ENCODE peak calls at places on chromosomes 13 and 19, in ten cellular contexts. Q is psoas muscle; T is IMR-90; B is heart left ventricle; A is ovary; X is neural progenitor cell; M is OCI-LY7; E is CD8-positive, alpha-beta memory T cell; N is effector memory CD4-positive, alpha-beta T cell; O is pancreas. D is an unnamed sample. For H3K9me3, the result is how much of the 10 kb centered on the place peaks cover.

GRCh38 chr13:33235564-33235963 is 50.0 kb downstream of the STARD13 start:
- DNase-seq in T (no peak), A (no peak), X (no peak), M (no peak), E (no peak), O (no peak), Q (no peak), N (no peak), B (no peak), D (no peak)

GRCh38 chr13:97648881-97649224 is 214.9 kb downstream of the RAP2A start:
- DNase-seq in N (no peak), T (no peak), B (no peak), O (no peak), X (no peak), M (no peak), E (no peak), Q (no peak), A (no peak), D (no peak)

GRCh38 chr13:50171585-50172282 is 156.5 kb downstream of the KCNRG start:
- DNase-seq in N (no peak), O (no peak), T (peak), M (no peak), A (no peak), E (no peak), X (no peak), Q (no peak), B (no peak), D (no peak)

GRCh38 chr19:18995804-18996241 is 37.5 kb downstream of the SUGP2 start:
- DNase-seq in M (peak), T (peak), X (peak), Q (no peak), A (peak), N (no peak), O (peak), E (no peak), B (peak), D (peak)

GRCh38 chr13:113591750-113592149 is 7.2 kb downstream of the TFDP1 start:
- DNase-seq in T (no peak), O (no peak), N (no peak), A (no peak), Q (peak), X (no peak), E (peak), M (no peak), B (no peak), D (no peak)

GRCh38 chr19:13033244-13033643 is 38.0 kb downstream of the NFIX start:
- DNase-seq in Q (no peak), E (no peak), A (no peak), B (no peak), O (no peak), M (peak), T (no peak), X (no peak), N (no peak), D (no peak)

GRCh38 chr19:20103091-20103501 is 25.3 kb downstream of the ZNF90 start:
- DNase-seq in B (no peak), M (no peak), N (no peak), T (no peak), X (no peak), A (no peak), O (no peak), Q (no peak), E (no peak), D (no peak)

GRCh38 chr19:48452255-48452654 is 3.1 kb upstream of the KCNJ14 start:
- DNase-seq in B (no peak), A (peak), O (no peak), T (no peak), X (no peak), Q (no peak), N (no peak), E (no peak), M (no peak), D (no peak)

GRCh38 chr13:51420681-51421476 is 32.0 kb downstream of the INTS6 start:
- DNase-seq in T (no peak), E (no peak), X (no peak), O (no peak), A (no peak), Q (no peak), B (no peak), M (peak), N (no peak), D (no peak)

GRCh38 chr19:55585658-55586339 is 5.2 kb upstream of the ZNF579 start:
- DNase-seq in B (peak), T (peak), M (peak), O (peak), X (peak), E (peak), A (peak), N (peak), Q (peak), D (peak)

GRCh38 chr19:33210266-33210940 is 15.2 kb downstream of the SLC7A10 start:
- DNase-seq in T (no peak), X (no peak), Q (peak), E (no peak), O (peak), A (no peak), N (no peak), M (no peak), B (peak), D (no peak)

GRCh38 chr19:46818812-46819211 is 30.4 kb upstream of the SLC1A5 start:
- DNase-seq in M (peak), N (no peak), E (no peak), X (no peak), T (peak), Q (no peak), A (no peak), B (no peak), O (no peak), D (peak)

GRCh38 chr13:26895808-26896466 is 135.4 kb upstream of the GPR12 start:
- DNase-seq in Q (no peak), A (no peak), B (no peak), M (no peak), N (no peak), O (no peak), T (no peak), X (no peak), E (no peak), D (no peak)

GRCh38 chr19:3154957-3155736 is 19.3 kb downstream of the GNA15 start:
- DNase-seq in B (peak), E (peak), O (no peak), T (peak), N (peak), X (no peak), Q (peak), A (peak), M (peak), D (peak)

GRCh38 chr19:49157445-49158224 is at the start of gene TRPM4:
- DNase-seq in X (peak), Q (peak), B (peak), T (peak), N (no peak), O (peak), M (no peak), A (peak), E (no peak), D (peak)

GRCh38 chr19:4304509-4305252 is at the start of gene FSD1:
- DNase-seq in Q (no peak), N (no peak), B (no peak), O (peak), A (no peak), X (peak), T (peak), M (peak), E (peak), D (peak)

GRCh38 chr13:59103004-59103768 is 1060.5 kb downstream of the DIAPH3 start:
- DNase-seq in O (no peak), B (no peak), M (no peak), Q (no peak), E (no peak), T (peak), X (no peak), A (no peak), N (no peak), D (no peak)

GRCh38 chr19:30757836-30758617 is 385.8 kb downstream of the ZNF536 start:
- DNase-seq in M (no peak), A (no peak), X (no peak), B (no peak), T (no peak), O (no peak), N (no peak), Q (no peak), E (no peak), D (no peak)

GRCh38 chr13:32548837-32549236 is 10.2 kb upstream of the N4BP2L2 start:
- DNase-seq in N (no peak), O (no peak), E (no peak), Q (no peak), X (no peak), T (peak), B (no peak), M (no peak), A (no peak), D (no peak)

GRCh38 chr13:20685042-20685441 is 18.5 kb upstream of the IL17D start:
- DNase-seq in E (no peak), B (no peak), A (no peak), T (no peak), O (no peak), N (no peak), X (no peak), M (no peak), Q (no peak), D (no peak)

GRCh38 chr13:42836930-42837329 is 55.5 kb downstream of the FAM216B start:
- DNase-seq in M (no peak), Q (no peak), A (no peak), T (peak), N (no peak), X (peak), E (no peak), O (no peak), B (no peak), D (no peak)

GRCh38 chr13:36639610-36640009 is 34.2 kb upstream of the SERTM1 start:
- DNase-seq in X (no peak), Q (no peak), A (no peak), O (no peak), M (no peak), N (no peak), B (no peak), T (no peak), E (no peak), D (no peak)

GRCh38 chr13:71017607-71018006 is 849.4 kb downstream of the DACH1 start:
- DNase-seq in T (no peak), E (no peak), X (no peak), N (no peak), M (no peak), B (no peak), O (no peak), Q (no peak), A (no peak), D (no peak)

GRCh38 chr19:6888967-6889366 is 1.6 kb downstream of the ADGRE1 start:
- DNase-seq in A (no peak), O (no peak), N (no peak), Q (no peak), T (no peak), X (no peak), E (no peak), B (no peak), M (no peak), D (no peak)

GRCh38 chr19:6891761-6892385 is 4.5 kb downstream of the ADGRE1 start:
- DNase-seq in M (peak), O (no peak), E (no peak), A (no peak), B (no peak), T (no peak), Q (no peak), X (no peak), N (no peak), D (no peak)

GRCh38 chr19:6890938-6891337 is 3.6 kb downstream of the ADGRE1 start:
- DNase-seq in Q (no peak), T (no peak), N (no peak), X (no peak), A (no peak), B (no peak), M (no peak), O (no peak), E (no peak), D (no peak)

GRCh38 chr19:6890421-6890913 is 3.1 kb downstream of the ADGRE1 start:
- DNase-seq in A (no peak), X (no peak), T (no peak), Q (no peak), O (no peak), N (no peak), E (no peak), M (peak), B (no peak), D (no peak)

DNA sequence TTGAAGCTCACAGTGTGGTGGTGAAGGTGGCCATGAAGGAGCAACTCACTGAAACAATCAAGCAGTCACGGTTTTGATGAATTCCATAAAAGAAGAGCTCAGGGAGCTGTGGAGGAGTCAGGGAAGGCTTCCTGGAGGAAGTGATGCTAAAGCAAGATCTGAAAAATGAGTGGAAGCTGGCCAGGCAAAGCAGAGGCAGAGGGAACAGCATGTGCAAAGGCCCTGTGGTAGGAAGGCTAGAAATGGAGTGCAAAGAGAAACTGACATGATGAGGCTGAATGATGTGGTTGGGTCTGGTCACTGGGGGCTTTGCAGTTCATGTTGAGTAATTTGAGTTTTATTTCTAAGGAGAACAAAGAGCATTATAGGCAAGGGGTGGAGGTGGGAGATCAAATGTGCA is 6.9 kb downstream of the ADGRE1 start:
- DNase-seq in Q (no peak), N (no peak), A (no peak), O (no peak), T (no peak), X (no peak), M (no peak), E (no peak), B (no peak), D (no peak)
- H3K9me3 ChIP-seq in Q (under half), N (under half), A (under half), O (under half), T (under half), X (under half), M (under half), E (under half), B (under half), D (under half)

GRCh38 chr13:102807699-102808098 is 8.8 kb downstream of the BIVM start:
- DNase-seq in E (no peak), B (no peak), T (no peak), Q (no peak), O (no peak), N (no peak), X (no peak), M (no peak), A (no peak), D (no peak)
- H3K27ac ChIP-seq in E (no peak), B (no peak), T (no peak), Q (no peak), O (no peak), N (no peak), X (no peak), M (no peak), A (no peak), D (no peak)

GRCh38 chr19:38684862-38685665 is 37.6 kb downstream of the ACTN4 start:
- DNase-seq in A (no peak), B (no peak), X (peak), O (no peak), Q (no peak), E (no peak), M (no peak), N (no peak), T (no peak), D (peak)

GRCh38 chr19:38687837-38688378 is 40.5 kb downstream of the ACTN4 start:
- DNase-seq in X (no peak), A (no peak), M (no peak), N (no peak), O (no peak), T (no peak), Q (no peak), B (no peak), E (no peak), D (no peak)

GRCh38 chr19:38684078-38684861 is 36.8 kb downstream of the ACTN4 start:
- DNase-seq in T (peak), A (peak), X (no peak), B (peak), Q (peak), O (no peak), M (no peak), E (peak), N (peak), D (no peak)

GRCh38 chr19:38685666-38686529 is 38.4 kb downstream of the ACTN4 start:
- DNase-seq in T (peak), A (no peak), E (no peak), B (no peak), O (no peak), M (no peak), N (peak), Q (no peak), X (peak), D (no peak)

GRCh38 chr19:38686530-38686888 is 39.1 kb downstream of the ACTN4 start:
- DNase-seq in O (no peak), M (no peak), B (no peak), Q (no peak), A (no peak), E (no peak), X (no peak), T (no peak), N (peak), D (no peak)
- H3K4me3 ChIP-seq in O (no peak), M (no peak), B (no peak), Q (no peak), A (no peak), E (peak), X (no peak), T (no peak), N (no peak), D (no peak)

GRCh38 chr19:57961785-57962184 is 12.5 kb downstream of the C19orf18 start:
- DNase-seq in N (no peak), X (no peak), E (no peak), B (no peak), M (no peak), T (no peak), O (no peak), Q (no peak), A (no peak), D (no peak)
- H3K9me3 ChIP-seq in N (under half), X (under half), E (under half), B (under half), M (under half), T (under half), O (under half), Q (half or more), A (under half), D (under half)

GRCh38 chr13:110244096-110244830 is 62.7 kb downstream of the COL4A1 start:
- DNase-seq in E (no peak), B (no peak), Q (no peak), M (no peak), A (no peak), X (no peak), T (peak), O (no peak), N (no peak), D (no peak)
- H3K27ac ChIP-seq in E (no peak), B (peak), Q (peak), M (no peak), A (no peak), X (no peak), T (peak), O (no peak), N (no peak), D (peak)

DNA sequence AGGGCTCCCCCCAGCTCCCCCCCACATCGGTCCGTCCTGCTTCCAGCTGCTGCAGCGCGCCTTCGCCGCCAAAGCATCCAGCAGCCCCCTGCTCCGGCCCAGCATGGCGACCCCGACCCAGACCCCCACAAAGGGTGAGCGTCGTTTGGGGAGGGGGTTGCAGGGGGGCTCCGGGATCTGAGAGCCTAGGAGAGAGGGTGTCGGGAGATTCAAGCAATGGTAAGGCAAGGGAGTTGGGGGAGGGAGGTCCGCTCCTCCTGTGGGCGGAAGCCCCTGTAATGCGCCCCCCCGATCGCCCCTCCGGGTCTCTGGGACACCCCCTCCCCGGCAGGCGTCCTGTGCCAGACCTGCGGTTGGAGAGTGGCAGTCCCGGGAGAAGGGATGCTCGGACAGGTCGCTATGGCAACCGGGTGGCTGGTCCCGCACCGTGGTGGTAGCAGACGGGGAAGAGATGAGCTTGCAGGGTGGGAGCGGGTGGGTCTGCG is at the start of gene FXYD7:
- DNase-seq in Q (no peak), B (no peak), E (peak), X (peak), M (no peak), T (no peak), N (no peak), O (peak), A (no peak), D (peak)
- H3K4me3 ChIP-seq in Q (no peak), B (no peak), E (peak), X (peak), M (peak), T (no peak), N (peak), O (peak), A (no peak), D (no peak)

DNA sequence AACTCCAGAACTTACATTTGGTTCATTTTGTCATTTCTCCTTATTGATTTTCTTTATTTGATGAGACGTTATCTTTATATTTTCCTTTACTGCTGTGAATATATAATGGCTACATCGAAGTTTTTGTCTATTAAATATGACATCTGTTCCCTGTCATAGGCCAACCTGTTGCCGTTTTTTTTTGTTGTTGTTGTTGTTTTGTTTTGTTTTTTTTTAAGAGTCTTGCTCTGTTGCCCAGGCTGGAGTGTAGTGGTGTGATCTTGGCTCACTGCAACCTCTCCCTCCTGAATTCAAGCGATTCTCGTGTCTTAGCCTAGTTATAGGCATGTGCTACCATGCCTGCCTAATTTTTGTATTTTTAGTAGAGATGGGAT is 29.4 kb downstream of the ZNF780B start:
- DNase-seq in X (no peak), B (no peak), N (no peak), T (no peak), E (no peak), M (no peak), A (no peak), Q (no peak), O (no peak), D (no peak)
- H3K9me3 ChIP-seq in X (under half), B (under half), N (half or more), T (half or more), E (half or more), M (under half), A (under half), Q (half or more), O (under half), D (under half)

DNA sequence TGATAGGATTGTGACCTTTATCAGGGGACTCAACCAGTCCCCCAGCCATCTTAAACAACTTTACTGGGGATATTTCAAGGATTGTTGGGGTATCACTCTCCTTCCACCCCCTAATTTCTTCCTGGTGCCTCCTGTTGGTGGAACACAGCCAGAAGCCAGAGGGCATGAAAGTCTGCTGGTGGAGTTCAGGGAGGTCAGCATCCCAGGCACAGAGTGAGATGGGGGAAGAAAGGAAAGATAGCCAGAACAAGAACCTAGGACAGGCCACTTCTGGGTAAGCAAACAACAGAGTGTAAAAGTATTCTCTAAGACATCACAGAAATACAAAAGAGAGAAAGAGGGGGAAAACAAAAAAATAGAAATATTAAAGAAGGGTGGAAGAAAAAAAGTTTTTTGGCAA is 101.8 kb downstream of the SPRY2 start:
- DNase-seq in Q (no peak), O (no peak), A (no peak), X (no peak), M (no peak), N (no peak), B (no peak), E (no peak), T (no peak), D (no peak)
- H3K27ac ChIP-seq in Q (no peak), O (no peak), A (no peak), X (no peak), M (no peak), N (no peak), B (no peak), E (no peak), T (no peak), D (no peak)

D was measured in right cardiac atrium.